ENCODE peak calls at places on chromosome 10, in six cellular contexts. H is skeletal muscle cell, N is HFFc6, Z is HS-5, T is AG20443, Y is OCI-M1. C is an unnamed sample.

GRCh38 chr10:86439544-86439943 is 72.9 kb upstream of the GRID1 start:
- DNase-seq in T (peak; percentile 46), N (peak; percentile 50), Y (peak; percentile 58), H (peak; percentile 99), Z (peak; percentile 68), C (no peak)

GRCh38 chr10:97217299-97217698 is 31.5 kb upstream of the SLIT1 start:
- DNase-seq in Y (no peak), H (no peak), Z (no peak), T (no peak), N (no peak), C (no peak)

GRCh38 chr10:59851864-59852263 is 54.5 kb downstream of the CCDC6 start:
- DNase-seq in H (no peak), N (no peak), Y (no peak), T (no peak), Z (no peak), C (no peak)

GRCh38 chr10:79239275-79239779 is 107.9 kb upstream of the PPIF start:
- DNase-seq in T (peak; percentile 40), Z (no peak), N (peak; percentile 69), H (no peak), Y (no peak), C (no peak)

GRCh38 chr10:50326757-50327701 is 75.7 kb upstream of the ASAH2 start:
- DNase-seq in H (peak; percentile 66), Z (peak; percentile 67), T (peak; percentile 58), N (peak; percentile 65), Y (peak; percentile 99), C (no peak)

GRCh38 chr10:121002586-121003205 is 151.5 kb downstream of the WDR11 start:
- DNase-seq in Y (no peak), T (no peak), H (no peak), N (no peak), Z (no peak), C (no peak)

GRCh38 chr10:111600772-111601171 is 523.9 kb downstream of the ADRA2A start:
- DNase-seq in Z (no peak), Y (no peak), H (no peak), T (no peak), N (no peak), C (no peak)

GRCh38 chr10:1368772-1369171 is 312.6 kb downstream of the WDR37 start:
- DNase-seq in Z (no peak), N (no peak), H (no peak), T (no peak), Y (peak; percentile 52), C (peak; percentile 6)

GRCh38 chr10:69968830-69969229 is 83.8 kb upstream of the MACROH2A2 start:
- DNase-seq in Z (no peak), N (no peak), Y (peak; percentile 6), H (no peak), T (peak; percentile 14), C (peak; percentile 6)

GRCh38 chr10:63759335-63759734 is 238.1 kb downstream of the REEP3 start:
- DNase-seq in T (no peak), N (no peak), H (no peak), Y (no peak), Z (no peak), C (no peak)

GRCh38 chr10:569961-570630 is 119.4 kb downstream of the DIP2C start:
- DNase-seq in H (no peak), N (no peak), Y (no peak), Z (no peak), T (no peak), C (no peak)

GRCh38 chr10:102646610-102647432 is 2.5 kb downstream of the TRIM8 start:
- DNase-seq in Z (no peak), T (no peak), H (no peak), N (no peak), Y (no peak), C (no peak)

GRCh38 chr10:124569623-124570470 is 108.2 kb downstream of the LHPP start:
- DNase-seq in Z (no peak), Y (peak; percentile 24), N (no peak), T (no peak), H (no peak), C (no peak)

GRCh38 chr10:44714451-44714850 is 196.7 kb upstream of the TMEM72 start:
- DNase-seq in T (no peak), Z (no peak), Y (no peak), H (no peak), N (no peak), C (no peak)

GRCh38 chr10:132512693-132513345 is 24.8 kb upstream of the INPP5A start:
- DNase-seq in Y (no peak), H (no peak), N (no peak), Z (no peak), T (no peak), C (no peak)

GRCh38 chr10:69087600-69088470 is at the start of gene SRGN:
- DNase-seq in H (peak; percentile 80), T (peak; percentile 72), Y (peak; percentile 97), N (peak; percentile 52), Z (peak; percentile 43), C (no peak)

GRCh38 chr10:58089739-58090138 is 178.0 kb downstream of the IPMK start:
- DNase-seq in Y (no peak), N (no peak), Z (no peak), T (no peak), H (no peak), C (no peak)

GRCh38 chr10:5576154-5576748 is 51.5 kb downstream of the CALML3 start:
- DNase-seq in H (no peak), Z (no peak), T (no peak), Y (no peak), N (no peak), C (no peak)

GRCh38 chr10:65548046-65548445 is 1377.8 kb upstream of the LRRTM3 start:
- DNase-seq in N (no peak), Z (no peak), Y (no peak), H (peak; percentile 36), T (no peak), C (no peak)

GRCh38 chr10:103676058-103676785 is 179.2 kb downstream of the SH3PXD2A start:
- DNase-seq in N (no peak), H (peak; percentile 75), Y (no peak), T (peak; percentile 72), Z (no peak), C (no peak)

GRCh38 chr10:126247454-126247975 is 140.8 kb downstream of the ADAM12 start:
- DNase-seq in T (peak; percentile 92), Y (no peak), N (peak; percentile 99), Z (peak; percentile 97), H (peak; percentile 98), C (no peak)

GRCh38 chr10:55630491-55631056 is 730.5 kb downstream of the ZWINT start:
- DNase-seq in H (no peak), Z (no peak), Y (peak; percentile 71), T (peak; percentile 13), N (no peak), C (peak; percentile 64)

GRCh38 chr10:131199646-131200045 is 111.9 kb downstream of the TCERG1L start:
- DNase-seq in Y (no peak), H (no peak), T (no peak), Z (no peak), N (no peak), C (peak; percentile 3)

GRCh38 chr10:95467162-95467599 is 94.0 kb downstream of the SORBS1 start:
- DNase-seq in N (no peak), Y (peak; percentile 91), H (no peak), T (peak; percentile 52), Z (no peak), C (no peak)

GRCh38 chr10:28241766-28242399 is 61.0 kb downstream of the MPP7 start:
- DNase-seq in N (peak; percentile 43), Y (peak; percentile 82), T (peak; percentile 63), Z (peak; percentile 15), H (no peak), C (peak; percentile 71)

GRCh38 chr10:116925061-116925460 is 75.8 kb downstream of the ENO4 start:
- DNase-seq in H (no peak), Z (no peak), T (no peak), Y (no peak), N (no peak), C (no peak)

GRCh38 chr10:68067029-68067428 is 8.1 kb downstream of the HERC4 start:
- DNase-seq in Z (no peak), T (no peak), N (no peak), Y (no peak), H (no peak), C (no peak)

GRCh38 chr10:128149267-128149666 is 23.0 kb upstream of the MKI67 start:
- DNase-seq in T (no peak), H (no peak), Z (no peak), N (no peak), Y (no peak), C (no peak)

GRCh38 chr10:94102436-94102835 is 108.7 kb downstream of the PLCE1 start:
- DNase-seq in T (no peak), Y (no peak), Z (no peak), N (no peak), H (no peak), C (no peak)

GRCh38 chr10:115171392-115171960 is 78.3 kb downstream of the ATRNL1 start:
- DNase-seq in Y (peak; percentile 61), T (peak; percentile 9), Z (peak; percentile 2), N (no peak), H (no peak), C (no peak)

GRCh38 chr10:107144490-107144889 is 20.0 kb downstream of the SORCS1 start:
- DNase-seq in H (no peak), N (no peak), T (no peak), Z (peak; percentile 1), Y (peak; percentile 53), C (no peak)

GRCh38 chr10:18099420-18099819 is 40.8 kb upstream of the CACNB2 start:
- DNase-seq in H (peak; percentile 25), N (no peak), Z (no peak), T (no peak), Y (no peak), C (no peak)

GRCh38 chr10:28592953-28593352 is 60.0 kb downstream of the WAC start:
- DNase-seq in Y (peak; percentile 57), N (peak; percentile 69), H (peak; percentile 28), Z (peak; percentile 30), T (peak; percentile 45), C (no peak)

GRCh38 chr10:6416892-6417512 is 163.1 kb downstream of the PRKCQ start:
- DNase-seq in Y (peak; percentile 79), T (peak; percentile 64), N (peak; percentile 57), Z (no peak), H (no peak), C (peak; percentile 9)

GRCh38 chr10:78343266-78343665 is 309.6 kb downstream of the RPS24 start:
- DNase-seq in T (no peak), Y (no peak), H (no peak), N (no peak), Z (no peak), C (no peak)

GRCh38 chr10:124565565-124566221 is 104.1 kb downstream of the LHPP start:
- DNase-seq in T (no peak), Z (no peak), N (no peak), H (no peak), Y (peak; percentile 32), C (peak; percentile 70)

GRCh38 chr10:114045071-114045737 is 1.5 kb downstream of the ADRB1 start:
- DNase-seq in Z (no peak), N (no peak), Y (no peak), H (no peak), T (peak; percentile 64), C (no peak)

GRCh38 chr10:48655426-48656240 is 29.0 kb upstream of the WDFY4 start:
- DNase-seq in T (peak; percentile 85), Y (no peak), H (no peak), Z (no peak), N (peak; percentile 68), C (peak; percentile 78)

C was measured in NCI-H1417.